ENCODE peak calls at places on chromosomes 12 and 14, in six cellular contexts. F is CD8-positive, alpha-beta T cell; J is cardiac muscle cell; K is heart right ventricle; P is GM12865; A is Peyer's patch. V is an unnamed sample.

GRCh38 chr14:77003960-77004710 is 24.4 kb downstream of the IRF2BPL start:
- DNase-seq in F (no peak), J (no peak), K (no peak), A (no peak), P (no peak), V (no peak)

GRCh38 chr12:85092814-85093370 is 56.7 kb downstream of the LRRIQ1 start:
- DNase-seq in F (no peak), A (no peak), J (no peak), K (no peak), P (no peak), V (no peak)

GRCh38 chr14:105860615-105861580 is 334.5 kb downstream of the TMEM121 start:
- DNase-seq in J (no peak), F (peak), P (peak), A (peak), K (no peak), V (no peak)

GRCh38 chr12:67669925-67670631 is 21.5 kb downstream of the DYRK2 start:
- DNase-seq in P (no peak), J (no peak), F (no peak), K (no peak), A (no peak), V (peak)

GRCh38 chr14:85131523-85131922 is 398.4 kb upstream of the FLRT2 start:
- DNase-seq in J (no peak), K (no peak), A (no peak), P (no peak), F (no peak), V (no peak)

GRCh38 chr12:92434607-92435025 is 268.2 kb upstream of the PLEKHG7 start:
- DNase-seq in P (peak), A (peak), J (no peak), F (no peak), K (no peak), V (no peak)

GRCh38 chr14:101286271-101287018 is 274.9 kb upstream of the DIO3 start:
- DNase-seq in J (no peak), F (no peak), P (no peak), K (no peak), A (no peak), V (no peak)

GRCh38 chr14:91870001-91870400 is 2.7 kb upstream of the TC2N start:
- DNase-seq in A (peak), K (no peak), P (no peak), F (peak), J (no peak), V (no peak)

GRCh38 chr12:82835217-82835616 is 148.5 kb downstream of the TMTC2 start:
- DNase-seq in F (no peak), P (no peak), J (no peak), A (no peak), K (no peak), V (peak)

GRCh38 chr14:22434030-22434429 is 155.0 kb downstream of the DAD1 start:
- DNase-seq in P (no peak), J (no peak), K (no peak), A (no peak), F (no peak), V (no peak)
- TF ChIP-seq CTCF in P (no peak), J (no peak), K (no peak), A (no peak), F (no peak), V (no peak)

GRCh38 chr14:93114068-93114710 is 1.5 kb downstream of the ITPK1 start:
- DNase-seq in P (peak), K (no peak), J (no peak), A (peak), F (peak), V (no peak)

GRCh38 chr14:93115069-93115919 is 431 bp downstream of the ITPK1 start:
- DNase-seq in F (peak), J (peak), K (peak), A (peak), P (peak), V (peak)

GRCh38 chr14:93114713-93115068 is 1.0 kb downstream of the ITPK1 start:
- DNase-seq in A (peak), K (no peak), P (no peak), F (no peak), J (peak), V (no peak)

GRCh38 chr14:93112891-93113677 is 2.6 kb downstream of the ITPK1 start:
- DNase-seq in J (peak), P (peak), F (peak), K (peak), A (peak), V (peak)

GRCh38 chr14:93113678-93114067 is 2.1 kb downstream of the ITPK1 start:
- DNase-seq in A (no peak), P (no peak), F (no peak), K (no peak), J (no peak), V (no peak)
- H3K4me3 ChIP-seq in A (peak), P (peak), F (peak), K (peak), J (peak), V (peak)

DNA sequence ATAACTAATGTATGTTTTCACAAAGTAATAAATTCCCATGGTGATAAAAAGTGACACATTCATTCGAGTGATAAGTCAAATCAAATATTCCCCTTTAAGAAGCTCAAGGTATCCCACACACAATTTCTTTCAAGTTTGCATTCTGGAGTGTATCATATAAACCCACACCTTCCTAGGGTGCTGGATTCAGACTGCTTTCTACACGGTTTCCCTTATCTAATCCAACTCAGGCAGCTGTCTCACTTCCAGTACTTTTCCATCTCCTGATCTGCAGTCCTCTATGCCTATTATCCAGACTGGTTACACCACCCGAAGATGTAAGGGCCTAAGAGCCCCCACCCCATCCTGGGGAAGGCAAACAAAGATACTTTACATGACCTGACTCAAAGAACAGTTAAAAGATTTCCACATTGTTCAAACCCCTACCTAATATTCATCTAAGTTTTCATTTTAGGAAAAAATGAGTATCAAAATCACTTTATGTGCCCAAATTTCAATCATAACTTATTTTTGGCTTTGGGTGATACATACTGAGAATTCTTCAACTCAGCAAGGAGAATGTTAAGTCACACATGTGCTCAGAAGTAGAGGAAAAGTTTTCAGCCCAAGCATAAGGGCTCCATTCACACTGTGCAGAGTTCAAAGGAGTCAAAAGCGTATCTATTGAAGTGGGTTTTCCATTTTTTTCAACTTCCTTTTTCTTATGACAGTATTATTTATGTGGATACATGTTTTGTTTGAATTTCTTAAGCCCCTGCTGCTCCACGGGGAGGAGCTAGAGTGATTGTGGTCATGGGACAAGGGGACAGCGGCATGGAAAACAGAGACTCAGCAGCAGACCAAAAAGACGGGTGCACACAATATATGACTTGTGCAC is 41.8 kb downstream of the CORO1C start:
- DNase-seq in K (peak), A (no peak), J (peak), P (peak), F (no peak), V (peak)
- TF ChIP-seq CTCF in K (peak), A (no peak), J (peak), P (no peak), F (no peak), V (no peak)

DNA sequence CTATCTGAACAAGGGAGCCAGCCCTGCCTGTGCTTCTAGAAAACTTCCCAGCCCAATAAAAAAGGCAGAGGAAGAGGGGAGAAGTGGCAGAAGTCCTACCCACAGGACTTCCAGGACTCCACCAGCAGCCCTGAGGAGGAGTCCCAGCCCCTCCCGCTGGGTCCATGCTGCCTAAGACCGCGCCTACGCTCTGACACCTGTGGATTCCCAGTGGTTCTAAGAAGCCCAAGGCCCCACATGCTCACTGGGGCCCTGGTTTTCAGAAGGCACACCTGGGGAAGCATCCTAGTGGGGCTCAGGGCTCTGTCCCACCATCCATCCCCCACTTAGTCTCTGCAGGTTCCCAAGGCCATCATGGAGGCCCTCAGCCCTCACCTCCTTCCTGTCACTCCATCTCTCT is 32.7 kb downstream of the ACTN1 start:
- DNase-seq in J (no peak), F (no peak), K (no peak), P (no peak), A (no peak), V (no peak)
- H3K4me3 ChIP-seq in J (no peak), F (peak), K (no peak), P (no peak), A (no peak), V (no peak)

DNA sequence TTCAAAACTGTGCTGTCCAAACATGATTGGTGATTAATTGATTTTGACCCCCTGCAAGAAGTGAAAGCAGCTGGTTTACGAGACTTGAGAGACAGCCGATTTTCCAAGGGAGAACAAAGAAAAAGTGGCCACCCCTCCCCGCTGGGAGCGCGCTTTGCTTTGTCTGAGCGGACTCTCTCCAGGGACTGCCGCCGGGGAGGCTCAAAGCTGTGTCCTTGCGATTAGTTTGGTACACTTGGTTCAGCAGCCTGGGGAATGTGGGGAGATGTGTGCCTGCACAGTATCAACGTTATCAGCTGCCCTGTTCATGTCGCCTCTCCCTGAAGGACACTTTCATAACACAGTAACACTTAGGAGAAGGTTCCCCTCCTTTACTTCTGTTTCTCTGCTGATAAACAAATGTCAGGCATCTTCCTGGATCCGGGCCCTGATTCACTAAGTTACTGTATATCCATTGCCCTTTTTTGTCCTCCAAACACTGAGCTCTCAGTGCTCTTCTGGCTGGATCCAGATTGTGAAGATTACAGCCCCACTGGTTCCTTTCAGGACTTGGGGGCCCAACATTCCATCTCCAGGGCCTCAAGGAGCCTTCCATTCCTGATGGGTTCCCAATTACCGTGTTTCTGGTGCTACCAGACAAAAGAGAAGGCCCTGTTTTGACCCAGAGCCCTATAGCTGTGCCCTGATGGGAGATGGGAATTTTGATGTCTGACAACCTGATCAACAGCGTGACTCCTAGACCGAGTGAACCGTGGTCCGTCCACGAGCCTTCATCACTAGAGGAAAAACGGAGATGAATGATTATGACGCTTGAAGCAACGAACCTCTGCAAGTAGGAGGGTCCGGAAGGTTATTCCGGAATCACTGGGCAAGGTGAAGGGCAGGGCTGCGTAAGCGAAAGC is 31.7 kb upstream of the TUBA1C start:
- DNase-seq in A (no peak), F (no peak), P (no peak), J (peak), K (peak), V (no peak)
- TF ChIP-seq CTCF in A (no peak), F (no peak), P (no peak), J (peak), K (no peak), V (peak)

DNA sequence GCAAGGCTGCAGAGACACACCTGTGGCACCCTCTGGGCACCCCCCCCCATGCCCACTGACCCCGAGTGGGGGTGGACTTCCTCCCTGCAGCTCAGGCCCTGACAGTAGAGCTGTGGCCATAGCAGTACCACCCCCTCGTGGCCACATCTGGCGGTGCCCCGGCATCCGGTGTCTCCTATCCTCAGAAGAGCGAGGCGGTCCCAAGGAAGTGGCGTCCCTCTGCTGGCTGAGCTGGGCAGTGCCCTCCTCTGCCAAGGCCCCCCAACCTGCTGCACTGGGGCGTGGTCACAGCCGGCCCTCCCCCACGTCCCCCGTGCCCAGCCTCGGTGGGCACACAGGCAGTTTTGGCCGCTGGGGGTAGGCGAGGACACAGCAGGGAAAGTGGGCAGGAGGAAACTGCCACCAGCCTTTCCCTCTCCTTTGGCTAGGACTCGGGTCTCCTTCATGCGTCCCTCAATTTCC is 6.0 kb upstream of the SLC6A12 start:
- DNase-seq in P (peak), A (no peak), J (peak), K (peak), F (no peak), V (peak)
- H3K4me3 ChIP-seq in P (no peak), A (no peak), J (no peak), K (no peak), F (no peak), V (no peak)

DNA sequence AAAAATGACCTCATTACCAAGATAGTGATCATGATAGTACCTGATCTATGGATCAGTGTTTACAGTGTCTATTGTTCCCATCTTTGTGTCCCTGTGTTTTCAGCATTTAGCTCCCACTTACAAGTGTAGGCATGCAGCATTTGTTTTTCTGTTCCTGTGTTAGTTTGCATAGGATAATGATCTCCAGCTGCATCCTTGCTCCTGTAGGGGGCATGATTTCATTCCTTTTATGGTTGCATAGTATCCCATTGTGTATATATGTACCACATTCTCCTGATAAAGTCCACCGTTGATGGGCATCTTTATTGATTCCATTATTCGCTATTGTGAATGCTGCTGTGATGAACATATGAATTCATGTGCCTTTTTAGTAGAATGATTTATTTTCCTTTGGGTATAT is 215.4 kb upstream of the NAV3 start:
- DNase-seq in K (no peak), A (no peak), F (no peak), P (no peak), J (no peak), V (peak)
- TF ChIP-seq CTCF in K (no peak), A (no peak), F (no peak), P (no peak), J (peak), V (peak)

V was measured in foreskin fibroblast.